ENCODE peak calls at places on chromosomes 16 and 17, in seven cellular contexts. U, Z, Q, G, W, T and J are unnamed samples.

GRCh38 chr16:15946257-15947044 is 3.0 kb upstream of the ABCC1 start:
- DNase-seq in U (no peak), Z (peak; percentile 91), Q (no peak), G (no peak), W (peak; percentile 73), T (peak; percentile 85), J (no peak)

GRCh38 chr17:49363251-49363650 is 1.2 kb upstream of the ZNF652 start:
- DNase-seq in U (peak; percentile 48), Z (no peak), Q (no peak), G (no peak), W (no peak), T (no peak), J (no peak)

GRCh38 chr17:7352910-7353635 is 1.1 kb downstream of the KCTD11 start:
- DNase-seq in U (no peak), Z (no peak), Q (no peak), G (no peak), W (no peak), T (no peak), J (no peak)

GRCh38 chr16:88382491-88383400 is at the start of gene ZNF469:
- DNase-seq in U (peak; percentile 78), Z (peak; percentile 57), Q (peak; percentile 44), G (peak; percentile 36), W (peak; percentile 50), T (peak; percentile 52), J (peak; percentile 64)

GRCh38 chr17:39719563-39719962 is 10.8 kb downstream of the MIEN1 start:
- DNase-seq in U (no peak), Z (no peak), Q (no peak), G (no peak), W (no peak), T (no peak), J (no peak)

GRCh38 chr17:82149401-82150099 is 51.5 kb upstream of the FASN start:
- DNase-seq in U (no peak), Z (no peak), Q (no peak), G (no peak), W (no peak), T (no peak), J (no peak)

GRCh38 chr16:85757341-85757822 is 6.5 kb upstream of the C16orf74 start:
- DNase-seq in U (no peak), Z (peak; percentile 89), Q (no peak), G (no peak), W (no peak), T (peak; percentile 65), J (no peak)

GRCh38 chr17:63537001-63537400 is 13.3 kb upstream of the DCAF7 start:
- DNase-seq in U (no peak), Z (no peak), Q (peak; percentile 3), G (no peak), W (no peak), T (no peak), J (no peak)

GRCh38 chr17:45361976-45362375 is 45.2 kb upstream of the MAP3K14 start:
- DNase-seq in U (peak; percentile 37), Z (no peak), Q (peak; percentile 22), G (no peak), W (no peak), T (no peak), J (no peak)

GRCh38 chr17:39094607-39095308 is 56.7 kb downstream of the PLXDC1 start:
- DNase-seq in U (no peak), Z (no peak), Q (no peak), G (no peak), W (no peak), T (no peak), J (no peak)

GRCh38 chr17:77002103-77003045 is 134.2 kb downstream of the MGAT5B start:
- DNase-seq in U (peak; percentile 88), Z (peak; percentile 75), Q (no peak), G (no peak), W (peak; percentile 66), T (peak; percentile 27), J (no peak)

GRCh38 chr17:44002141-44002848 is 2.1 kb upstream of the NAGS start:
- DNase-seq in U (no peak), Z (peak; percentile 87), Q (no peak), G (no peak), W (peak; percentile 78), T (peak; percentile 90), J (no peak)

GRCh38 chr17:38786372-38786771 is 13.0 kb downstream of the PIP4K2B start:
- DNase-seq in U (no peak), Z (no peak), Q (no peak), G (no peak), W (no peak), T (no peak), J (no peak)

GRCh38 chr17:55601874-55602364 is 90.7 kb upstream of the SMIM36 start:
- DNase-seq in U (peak; percentile 86), Z (peak; percentile 61), Q (no peak), G (no peak), W (peak; percentile 79), T (peak; percentile 56), J (no peak)

GRCh38 chr16:64440421-64440831 is 681.4 kb downstream of the CDH11 start:
- DNase-seq in U (no peak), Z (peak; percentile 99), Q (no peak), G (no peak), W (peak; percentile 94), T (peak; percentile 99), J (no peak)

GRCh38 chr17:7563115-7563869 is 1.6 kb downstream of the SENP3 start:
- DNase-seq in U (no peak), Z (no peak), Q (no peak), G (no peak), W (no peak), T (no peak), J (no peak)

GRCh38 chr16:84141143-84141670 is 3.8 kb downstream of the HSDL1 start:
- DNase-seq in U (no peak), Z (no peak), Q (no peak), G (no peak), W (no peak), T (no peak), J (peak; percentile 30)

GRCh38 chr16:84143081-84143480 is 1.9 kb downstream of the HSDL1 start:
- DNase-seq in U (no peak), Z (no peak), Q (no peak), G (no peak), W (no peak), T (no peak), J (no peak)

GRCh38 chr16:84144859-84145639 is at the start of the genes DNAAF1 and HSDL1:
- DNase-seq in U (peak; percentile 98), Z (peak; percentile 73), Q (peak; percentile 92), G (peak; percentile 95), W (peak; percentile 88), T (peak; percentile 76), J (peak; percentile 97)

GRCh38 chr16:84143784-84144199 is 1.2 kb downstream of the HSDL1 start:
- DNase-seq in U (peak; percentile 68), Z (no peak), Q (no peak), G (no peak), W (peak; percentile 2), T (no peak), J (peak; percentile 55)

DNA sequence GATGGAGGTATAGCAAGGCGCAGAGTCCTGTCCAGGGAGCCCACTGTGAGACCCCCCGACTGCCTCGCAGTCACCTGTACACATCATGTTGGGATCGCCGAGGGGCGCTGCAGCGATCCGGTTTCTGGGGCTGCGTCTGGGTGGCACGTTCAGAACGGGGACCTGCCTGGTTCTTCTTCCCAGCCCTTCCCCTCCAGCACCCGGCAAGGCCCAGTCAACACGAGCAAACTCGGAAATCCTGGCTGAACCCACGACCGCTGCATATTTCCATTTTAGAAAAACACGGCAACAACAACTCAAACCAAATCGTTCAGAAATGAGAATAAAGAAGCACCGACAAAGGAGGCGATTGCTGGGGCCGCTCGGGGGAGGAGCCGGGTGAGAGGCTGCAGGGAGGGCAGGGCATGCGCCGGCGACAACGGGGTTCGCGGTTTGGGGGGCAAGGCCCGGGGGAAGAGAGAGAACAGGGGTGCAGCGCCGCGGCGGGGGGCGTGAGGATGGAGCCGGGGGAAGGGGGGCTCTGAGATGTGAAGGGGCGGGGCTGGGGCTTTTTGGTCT is 597 bp downstream of the HSDL1 start:
- DNase-seq in U (peak; percentile 76), Z (peak; percentile 5), Q (peak; percentile 63), G (peak; percentile 30), W (peak; percentile 13), T (no peak), J (peak; percentile 58)
- TF ChIP-seq CTCF in U (peak; percentile 12), Z (no peak), Q (no peak), G (no peak), W (peak; percentile 20), T (no peak), J (no peak)

DNA sequence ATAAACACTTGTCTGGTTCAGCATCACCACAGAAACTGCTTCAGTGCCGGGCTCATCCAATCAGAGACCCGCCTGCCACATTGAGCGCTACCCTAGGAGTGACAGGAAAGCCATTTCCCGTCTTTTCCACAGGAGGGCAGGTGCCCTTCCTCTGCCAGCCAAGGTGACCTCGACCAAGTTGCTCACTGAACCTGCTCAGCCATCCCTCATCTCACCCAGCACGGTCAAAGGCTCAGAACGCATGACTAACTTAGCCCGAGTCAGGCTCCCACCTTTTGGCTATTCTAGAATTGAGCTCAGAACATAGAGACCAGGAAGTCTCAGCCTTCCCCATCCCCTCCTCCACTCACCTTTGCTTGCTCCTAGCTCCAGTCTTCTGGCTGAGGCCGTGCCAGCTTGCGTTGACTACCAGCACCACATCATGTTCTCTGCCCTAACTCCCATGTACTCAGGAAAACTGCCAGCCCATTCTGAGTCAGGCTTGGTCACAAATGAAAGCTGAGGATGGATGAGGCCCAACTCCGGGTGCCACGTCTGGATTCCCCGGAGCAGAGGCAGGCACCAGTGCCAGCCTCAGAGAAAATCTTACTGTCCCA is 15.6 kb downstream of the MRPS23 start:
- DNase-seq in U (peak; percentile 88), Z (no peak), Q (no peak), G (peak; percentile 91), W (no peak), T (peak; percentile 42), J (no peak)
- TF ChIP-seq CTCF in U (peak; percentile 50), Z (no peak), Q (no peak), G (no peak), W (no peak), T (peak; percentile 4), J (no peak)

GRCh38 chr16:67167588-67167987 is 2.8 kb upstream of the NOL3 start:
- DNase-seq in U (no peak), Z (no peak), Q (no peak), G (no peak), W (no peak), T (no peak), J (no peak)

GRCh38 chr16:67169642-67170167 is 633 bp upstream of the NOL3 start:
- DNase-seq in U (peak; percentile 96), Z (no peak), Q (no peak), G (no peak), W (peak; percentile 56), T (no peak), J (peak; percentile 87)

GRCh38 chr16:67170948-67171649 is 761 bp downstream of the NOL3 start:
- DNase-seq in U (peak; percentile 65), Z (peak; percentile 41), Q (no peak), G (no peak), W (no peak), T (peak; percentile 45), J (no peak)

GRCh38 chr16:67169011-67169451 is 1.3 kb upstream of the NOL3 start:
- DNase-seq in U (peak; percentile 88), Z (no peak), Q (no peak), G (no peak), W (no peak), T (no peak), J (peak; percentile 22)

GRCh38 chr16:67170168-67170947 is at the start of gene NOL3:
- DNase-seq in U (peak; percentile 95), Z (peak; percentile 76), Q (peak; percentile 88), G (peak; percentile 84), W (peak; percentile 90), T (peak; percentile 81), J (peak; percentile 70)
- TF ChIP-seq CTCF in U (no peak), Z (peak; percentile 22), Q (no peak), G (no peak), W (no peak), T (peak; percentile 2), J (no peak)

GRCh38 chr17:14882131-14882530 is 383.0 kb downstream of the PMP22 start:
- DNase-seq in U (no peak), Z (peak; percentile 62), Q (no peak), G (no peak), W (no peak), T (peak; percentile 65), J (no peak)

GRCh38 chr17:14886200-14886739 is 378.9 kb downstream of the PMP22 start:
- DNase-seq in U (peak; percentile 60), Z (no peak), Q (no peak), G (no peak), W (no peak), T (peak; percentile 14), J (no peak)
- TF ChIP-seq CTCF in U (peak; percentile 70), Z (peak; percentile 22), Q (no peak), G (no peak), W (peak; percentile 18), T (peak; percentile 39), J (no peak)